ENCODE peak calls at places on chromosome X, in six cellular contexts. B is OCI-LY7; F is fibroblast of lung; T is thoracic aorta; I is CD4-positive, CD25-positive, alpha-beta regulatory T cell; P is prostate gland. G is an unnamed sample.

GRCh38 chrX:137998619-137999018 is 432.7 kb downstream of the ZIC3 start:
- DNase-seq in B (no peak), F (no peak), T (no peak), I (no peak), P (no peak), G (no peak)

GRCh38 chrX:73932522-73932921 is 369.5 kb downstream of the CHIC1 start:
- DNase-seq in B (no peak), F (no peak), T (no peak), I (no peak), P (no peak), G (no peak)

GRCh38 chrX:150575415-150575814 is 7.0 kb downstream of the MTM1 start:
- DNase-seq in B (no peak), F (peak), T (no peak), I (no peak), P (peak), G (peak)

GRCh38 chrX:140050906-140051305 is 85.6 kb upstream of the CXorf66 start:
- DNase-seq in B (no peak), F (peak), T (no peak), I (no peak), P (no peak), G (no peak)

GRCh38 chrX:45714864-45715263 is 514.2 kb upstream of the DIPK2B start:
- DNase-seq in B (no peak), F (peak), T (peak), I (no peak), P (no peak), G (no peak)

GRCh38 chrX:70605352-70605751 is 160.7 kb downstream of the DLG3 start:
- DNase-seq in B (no peak), F (no peak), T (no peak), I (no peak), P (no peak), G (no peak)

GRCh38 chrX:136199365-136199764 is 51.8 kb downstream of the MAP7D3 start:
- DNase-seq in B (no peak), F (peak), T (no peak), I (no peak), P (no peak), G (no peak)

GRCh38 chrX:20383487-20383886 is 116.8 kb upstream of the RPS6KA3 start:
- DNase-seq in B (no peak), F (no peak), T (no peak), I (no peak), P (no peak), G (no peak)

GRCh38 chrX:124931241-124931640 is 388.4 kb upstream of the TEX13C start:
- DNase-seq in B (no peak), F (no peak), T (no peak), I (no peak), P (no peak), G (no peak)

GRCh38 chrX:69318651-69319305 is 153.5 kb upstream of the PJA1 start:
- DNase-seq in B (no peak), F (no peak), T (no peak), I (no peak), P (no peak), G (no peak)

GRCh38 chrX:150527108-150527507 is 41.3 kb upstream of the MTM1 start:
- DNase-seq in B (no peak), F (no peak), T (no peak), I (no peak), P (no peak), G (no peak)

GRCh38 chrX:54483946-54484345 is 12.1 kb downstream of the FGD1 start:
- DNase-seq in B (no peak), F (no peak), T (no peak), I (no peak), P (no peak), G (no peak)

GRCh38 chrX:35890699-35891098 is 28.8 kb upstream of the CFAP47 start:
- DNase-seq in B (peak), F (peak), T (no peak), I (peak), P (peak), G (no peak)

GRCh38 chrX:38142598-38142997 is 78.1 kb downstream of the SRPX start:
- DNase-seq in B (no peak), F (peak), T (no peak), I (no peak), P (no peak), G (no peak)

GRCh38 chrX:56366901-56367300 is 134.7 kb downstream of the KLF8 start:
- DNase-seq in B (no peak), F (no peak), T (no peak), I (no peak), P (no peak), G (no peak)

GRCh38 chrX:142251665-142252064 is 46.6 kb upstream of the MAGEC2 start:
- DNase-seq in B (no peak), F (no peak), T (no peak), I (no peak), P (no peak), G (peak)

GRCh38 chrX:3520987-3521875 is 174.8 kb upstream of the MXRA5 start:
- DNase-seq in B (no peak), F (peak), T (no peak), I (no peak), P (no peak), G (no peak)

GRCh38 chrX:74422576-74423288 is 1.4 kb downstream of the SLC16A2 start:
- DNase-seq in B (no peak), F (peak), T (peak), I (no peak), P (peak), G (no peak)

GRCh38 chrX:130114141-130114561 is 3.9 kb upstream of the ELF4 start:
- DNase-seq in B (no peak), F (peak), T (no peak), I (no peak), P (no peak), G (no peak)

GRCh38 chrX:71998836-71999509 is 88.3 kb downstream of the NHSL2 start:
- DNase-seq in B (peak), F (no peak), T (no peak), I (peak), P (no peak), G (no peak)

GRCh38 chrX:72123471-72124185 is 8.1 kb downstream of the RTL5 start:
- DNase-seq in B (no peak), F (peak), T (peak), I (no peak), P (no peak), G (no peak)

GRCh38 chrX:74450803-74451449 is 29.6 kb downstream of the SLC16A2 start:
- DNase-seq in B (no peak), F (peak), T (peak), I (no peak), P (no peak), G (peak)

GRCh38 chrX:68383540-68383939 is 49.8 kb downstream of the OPHN1 start:
- DNase-seq in B (no peak), F (no peak), T (no peak), I (no peak), P (no peak), G (no peak)

GRCh38 chrX:154720067-154720466 is 30.8 kb downstream of the GAB3 start:
- DNase-seq in B (no peak), F (no peak), T (no peak), I (no peak), P (no peak), G (no peak)

GRCh38 chrX:64204252-64204651 is 1.3 kb downstream of the AMER1 start:
- DNase-seq in B (no peak), F (peak), T (no peak), I (no peak), P (peak), G (no peak)

GRCh38 chrX:36534900-36535299 is 473.3 kb upstream of the FAM47C start:
- DNase-seq in B (no peak), F (no peak), T (no peak), I (no peak), P (peak), G (no peak)

GRCh38 chrX:13082286-13083065 is 38.1 kb upstream of the FAM9C start:
- DNase-seq in B (no peak), F (no peak), T (no peak), I (peak), P (no peak), G (no peak)

GRCh38 chrX:22247169-22247568 is 25.5 kb upstream of the CBLL2 start:
- DNase-seq in B (no peak), F (peak), T (no peak), I (no peak), P (no peak), G (no peak)

GRCh38 chrX:15493118-15494082 is at the start of gene PIR:
- DNase-seq in B (peak), F (peak), T (peak), I (peak), P (peak), G (peak)

GRCh38 chrX:95733426-95733825 is 951.2 kb upstream of the DIAPH2 start:
- DNase-seq in B (no peak), F (no peak), T (no peak), I (no peak), P (no peak), G (no peak)

DNA sequence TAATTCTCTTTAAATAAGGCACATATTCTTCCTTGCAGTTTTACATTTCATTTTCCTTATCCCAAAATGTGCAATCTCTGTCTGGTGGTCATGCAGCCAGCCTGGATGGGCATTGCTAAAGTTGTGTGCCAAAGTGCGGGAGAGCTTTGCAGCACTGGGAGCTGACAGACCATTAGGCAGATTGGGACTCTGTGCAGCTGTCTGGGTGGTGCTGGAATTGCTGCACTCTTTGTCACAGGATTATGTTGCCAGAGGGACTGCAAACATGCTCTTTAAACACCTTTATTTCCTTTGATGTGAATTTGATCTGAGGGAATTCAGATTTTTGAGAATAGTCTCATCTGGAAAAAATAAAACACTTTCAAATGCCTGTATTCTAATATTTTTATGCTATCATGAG is 956.2 kb upstream of the DIAPH2 start:
- DNase-seq in B (no peak), F (no peak), T (no peak), I (no peak), P (no peak), G (no peak)
- H3K27ac ChIP-seq in B (no peak), F (no peak), T (no peak), I (no peak), P (no peak), G (no peak)

GRCh38 chrX:24494544-24495113 is 29.5 kb downstream of the PDK3 start:
- DNase-seq in B (no peak), F (peak), T (no peak), I (no peak), P (peak), G (peak)

GRCh38 chrX:24493740-24494543 is 28.9 kb downstream of the PDK3 start:
- DNase-seq in B (no peak), F (no peak), T (no peak), I (no peak), P (no peak), G (no peak)

GRCh38 chrX:24495700-24496099 is 30.6 kb downstream of the PDK3 start:
- DNase-seq in B (no peak), F (no peak), T (no peak), I (no peak), P (no peak), G (no peak)

GRCh38 chrX:24498975-24499374 is 33.9 kb downstream of the PDK3 start:
- DNase-seq in B (peak), F (peak), T (no peak), I (peak), P (no peak), G (no peak)

DNA sequence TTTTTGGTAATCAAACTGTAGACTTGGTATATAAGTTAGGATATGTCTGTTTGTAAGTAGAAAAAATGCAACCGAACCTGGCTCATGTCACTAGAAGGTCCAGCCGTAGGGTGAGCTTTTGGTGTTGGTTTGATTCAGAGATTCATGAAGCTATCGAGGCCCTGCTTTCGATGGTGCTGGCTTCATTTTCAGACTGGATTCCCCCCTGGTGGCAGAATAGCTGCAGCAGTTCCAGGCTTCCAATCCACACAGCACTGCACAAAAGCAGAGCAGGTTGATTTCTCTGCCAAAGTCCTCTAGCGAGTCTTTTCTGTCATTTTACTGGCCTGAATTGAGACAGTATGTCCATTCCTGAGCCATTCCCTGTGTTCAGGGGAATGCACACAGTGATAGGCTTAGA is 33.1 kb downstream of the PDK3 start:
- DNase-seq in B (no peak), F (peak), T (no peak), I (peak), P (peak), G (no peak)
- H3K27ac ChIP-seq in B (no peak), F (no peak), T (peak), I (peak), P (no peak), G (no peak)

GRCh38 chrX:2521927-2522386 is 21.2 kb upstream of the DHRSX start:
- DNase-seq in B (no peak), F (no peak), T (no peak), I (no peak), P (no peak), G (no peak)

GRCh38 chrX:2516612-2517011 is 15.8 kb upstream of the DHRSX start:
- DNase-seq in B (peak), F (no peak), T (no peak), I (no peak), P (no peak), G (no peak)

GRCh38 chrX:2521092-2521926 is 20.5 kb upstream of the DHRSX start:
- DNase-seq in B (peak), F (no peak), T (no peak), I (no peak), P (no peak), G (no peak)

GRCh38 chrX:2523911-2524310 is 23.1 kb upstream of the DHRSX start:
- DNase-seq in B (no peak), F (no peak), T (no peak), I (no peak), P (no peak), G (no peak)

GRCh38 chrX:2520539-2520938 is 19.8 kb upstream of the DHRSX start:
- DNase-seq in B (no peak), F (no peak), T (no peak), I (no peak), P (no peak), G (no peak)
- H3K27ac ChIP-seq in B (peak), F (no peak), T (no peak), I (no peak), P (no peak), G (no peak)

DNA sequence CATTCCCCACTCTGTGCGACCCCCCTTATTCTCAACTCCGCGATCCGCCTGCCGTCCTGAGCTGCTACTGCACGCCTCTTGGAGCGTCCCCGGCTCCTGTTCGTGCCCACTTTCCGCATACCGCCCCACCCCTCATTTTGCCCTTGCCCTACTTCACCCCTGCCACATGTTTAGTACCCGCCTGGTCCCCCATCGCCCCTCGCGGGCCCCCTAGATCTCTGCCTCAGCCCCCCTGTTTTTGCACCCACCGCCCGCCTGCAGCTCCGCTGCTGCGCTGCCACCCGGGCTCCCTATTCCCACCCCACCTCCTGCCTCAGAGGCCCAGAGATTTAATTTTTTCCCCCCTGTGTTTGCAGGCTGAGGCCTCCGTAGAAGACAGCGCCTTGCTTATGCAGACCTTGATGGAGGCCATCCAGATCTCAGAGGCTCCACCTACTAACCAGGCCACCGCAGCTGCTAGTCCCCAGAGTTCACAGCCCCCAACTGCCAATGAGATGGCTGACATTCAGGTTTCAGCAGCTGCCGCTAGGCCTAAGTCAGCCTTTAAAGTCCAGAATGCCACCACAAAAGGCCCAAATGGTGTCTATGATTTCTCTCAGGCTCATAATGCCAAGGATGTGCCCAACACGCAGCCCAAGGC is 1.4 kb downstream of the MAGED1 start:
- DNase-seq in B (no peak), F (peak), T (no peak), I (no peak), P (no peak), G (no peak)
- H3K27ac ChIP-seq in B (no peak), F (peak), T (peak), I (no peak), P (peak), G (no peak)

GRCh38 chrX:152893631-152894610 is 3.9 kb upstream of the ZNF185 start:
- DNase-seq in B (no peak), F (no peak), T (no peak), I (no peak), P (no peak), G (no peak)
- H3K27ac ChIP-seq in B (no peak), F (no peak), T (no peak), I (no peak), P (no peak), G (peak)